ENCODE peak calls at places on chromosomes 7 and 10, in eight cellular contexts. One of them, this sample, is unnamed.

GRCh38 chr10:17138450-17139062 is 8.9 kb upstream of the CUBN start:
- DNase-seq in activated CD4-positive, alpha-beta T cell treated with anti-CD3 and anti-CD28 coated beads for 24 hours: no peak
- DNase-seq in activated T-cell treated with anti-CD3 and anti-CD28 coated beads, Interleukin-2, amount 50 U/mL, for 24 hours: no peak
- DNase-seq in activated naive CD4-positive, alpha-beta T cell treated with anti-CD3 and anti-CD28 coated beads, Interleukin-2, amount 10 ng/mL, durations not matched to agents 7 days and 5 days: no peak
- DNase-seq in NAMALWA: no peak
- DNase-seq in uterus: no peak
- DNase-seq in GM13976: no peak
- DNase-seq in kidney: no peak
- DNase-seq in this sample: no peak

GRCh38 chr7:81871606-81872265 is 101.9 kb upstream of the HGF start:
- DNase-seq in activated T-cell treated with anti-CD3 and anti-CD28 coated beads, Interleukin-2, amount 50 U/mL, for 24 hours: no peak
- DNase-seq in uterus: no peak
- DNase-seq in activated CD4-positive, alpha-beta T cell treated with anti-CD3 and anti-CD28 coated beads for 24 hours: no peak
- DNase-seq in NAMALWA: no peak
- DNase-seq in GM13976: no peak
- DNase-seq in activated naive CD4-positive, alpha-beta T cell treated with anti-CD3 and anti-CD28 coated beads, Interleukin-2, amount 10 ng/mL, durations not matched to agents 7 days and 5 days: no peak
- DNase-seq in kidney: no peak
- DNase-seq in this sample: no peak

GRCh38 chr7:20834656-20835055 is 48.0 kb upstream of the SP8 start:
- DNase-seq in NAMALWA: peak
- DNase-seq in activated naive CD4-positive, alpha-beta T cell treated with anti-CD3 and anti-CD28 coated beads, Interleukin-2, amount 10 ng/mL, durations not matched to agents 7 days and 5 days: no peak
- DNase-seq in activated T-cell treated with anti-CD3 and anti-CD28 coated beads, Interleukin-2, amount 50 U/mL, for 24 hours: no peak
- DNase-seq in uterus: no peak
- DNase-seq in activated CD4-positive, alpha-beta T cell treated with anti-CD3 and anti-CD28 coated beads for 24 hours: no peak
- DNase-seq in GM13976: no peak
- DNase-seq in kidney: no peak
- DNase-seq in this sample: no peak

GRCh38 chr10:89576022-89576421 is 40.6 kb upstream of the SLC16A12 start:
- DNase-seq in activated CD4-positive, alpha-beta T cell treated with anti-CD3 and anti-CD28 coated beads for 24 hours: no peak
- DNase-seq in GM13976: no peak
- DNase-seq in activated T-cell treated with anti-CD3 and anti-CD28 coated beads, Interleukin-2, amount 50 U/mL, for 24 hours: no peak
- DNase-seq in NAMALWA: no peak
- DNase-seq in kidney: no peak
- DNase-seq in activated naive CD4-positive, alpha-beta T cell treated with anti-CD3 and anti-CD28 coated beads, Interleukin-2, amount 10 ng/mL, durations not matched to agents 7 days and 5 days: no peak
- DNase-seq in uterus: no peak
- DNase-seq in this sample: no peak

GRCh38 chr10:23422003-23422411 is 16.9 kb upstream of the OTUD1 start:
- DNase-seq in activated T-cell treated with anti-CD3 and anti-CD28 coated beads, Interleukin-2, amount 50 U/mL, for 24 hours: no peak
- DNase-seq in NAMALWA: no peak
- DNase-seq in kidney: no peak
- DNase-seq in activated CD4-positive, alpha-beta T cell treated with anti-CD3 and anti-CD28 coated beads for 24 hours: no peak
- DNase-seq in GM13976: no peak
- DNase-seq in uterus: no peak
- DNase-seq in activated naive CD4-positive, alpha-beta T cell treated with anti-CD3 and anti-CD28 coated beads, Interleukin-2, amount 10 ng/mL, durations not matched to agents 7 days and 5 days: no peak
- DNase-seq in this sample: no peak

GRCh38 chr7:44959956-44960640 is 18.7 kb downstream of the MYO1G start:
- DNase-seq in GM13976: peak
- DNase-seq in NAMALWA: no peak
- DNase-seq in activated T-cell treated with anti-CD3 and anti-CD28 coated beads, Interleukin-2, amount 50 U/mL, for 24 hours: peak
- DNase-seq in uterus: no peak
- DNase-seq in activated CD4-positive, alpha-beta T cell treated with anti-CD3 and anti-CD28 coated beads for 24 hours: no peak
- DNase-seq in kidney: no peak
- DNase-seq in activated naive CD4-positive, alpha-beta T cell treated with anti-CD3 and anti-CD28 coated beads, Interleukin-2, amount 10 ng/mL, durations not matched to agents 7 days and 5 days: no peak
- DNase-seq in this sample: no peak

GRCh38 chr10:21514808-21515580 is 10.5 kb downstream of the SKIDA1 start:
- DNase-seq in kidney: no peak
- DNase-seq in activated CD4-positive, alpha-beta T cell treated with anti-CD3 and anti-CD28 coated beads for 24 hours: no peak
- DNase-seq in uterus: no peak
- DNase-seq in activated naive CD4-positive, alpha-beta T cell treated with anti-CD3 and anti-CD28 coated beads, Interleukin-2, amount 10 ng/mL, durations not matched to agents 7 days and 5 days: no peak
- DNase-seq in activated T-cell treated with anti-CD3 and anti-CD28 coated beads, Interleukin-2, amount 50 U/mL, for 24 hours: no peak
- DNase-seq in GM13976: no peak
- DNase-seq in NAMALWA: no peak
- DNase-seq in this sample: no peak

GRCh38 chr10:32055478-32056135 is 618 bp downstream of the KIF5B start:
- DNase-seq in activated CD4-positive, alpha-beta T cell treated with anti-CD3 and anti-CD28 coated beads for 24 hours: peak
- DNase-seq in activated T-cell treated with anti-CD3 and anti-CD28 coated beads, Interleukin-2, amount 50 U/mL, for 24 hours: no peak
- DNase-seq in NAMALWA: peak
- DNase-seq in activated naive CD4-positive, alpha-beta T cell treated with anti-CD3 and anti-CD28 coated beads, Interleukin-2, amount 10 ng/mL, durations not matched to agents 7 days and 5 days: peak
- DNase-seq in kidney: peak
- DNase-seq in uterus: peak
- DNase-seq in GM13976: peak
- DNase-seq in this sample: peak

GRCh38 chr7:104207348-104207730 is 474 bp downstream of the ORC5 start:
- DNase-seq in NAMALWA: peak
- DNase-seq in activated naive CD4-positive, alpha-beta T cell treated with anti-CD3 and anti-CD28 coated beads, Interleukin-2, amount 10 ng/mL, durations not matched to agents 7 days and 5 days: peak
- DNase-seq in uterus: no peak
- DNase-seq in activated CD4-positive, alpha-beta T cell treated with anti-CD3 and anti-CD28 coated beads for 24 hours: no peak
- DNase-seq in activated T-cell treated with anti-CD3 and anti-CD28 coated beads, Interleukin-2, amount 50 U/mL, for 24 hours: no peak
- DNase-seq in GM13976: peak
- DNase-seq in kidney: no peak
- DNase-seq in this sample: no peak

GRCh38 chr10:14486777-14487510 is 156.2 kb upstream of the FRMD4A start:
- DNase-seq in kidney: no peak
- DNase-seq in uterus: no peak
- DNase-seq in activated CD4-positive, alpha-beta T cell treated with anti-CD3 and anti-CD28 coated beads for 24 hours: no peak
- DNase-seq in NAMALWA: no peak
- DNase-seq in activated T-cell treated with anti-CD3 and anti-CD28 coated beads, Interleukin-2, amount 50 U/mL, for 24 hours: no peak
- DNase-seq in GM13976: no peak
- DNase-seq in activated naive CD4-positive, alpha-beta T cell treated with anti-CD3 and anti-CD28 coated beads, Interleukin-2, amount 10 ng/mL, durations not matched to agents 7 days and 5 days: no peak
- DNase-seq in this sample: no peak

GRCh38 chr10:89954787-89955566 is 253.6 kb downstream of the KIF20B start:
- DNase-seq in kidney: no peak
- DNase-seq in NAMALWA: peak
- DNase-seq in activated naive CD4-positive, alpha-beta T cell treated with anti-CD3 and anti-CD28 coated beads, Interleukin-2, amount 10 ng/mL, durations not matched to agents 7 days and 5 days: no peak
- DNase-seq in activated T-cell treated with anti-CD3 and anti-CD28 coated beads, Interleukin-2, amount 50 U/mL, for 24 hours: no peak
- DNase-seq in GM13976: peak
- DNase-seq in uterus: no peak
- DNase-seq in activated CD4-positive, alpha-beta T cell treated with anti-CD3 and anti-CD28 coated beads for 24 hours: no peak
- DNase-seq in this sample: no peak

GRCh38 chr10:5543628-5544027 is 18.9 kb downstream of the CALML3 start:
- DNase-seq in activated naive CD4-positive, alpha-beta T cell treated with anti-CD3 and anti-CD28 coated beads, Interleukin-2, amount 10 ng/mL, durations not matched to agents 7 days and 5 days: no peak
- DNase-seq in activated T-cell treated with anti-CD3 and anti-CD28 coated beads, Interleukin-2, amount 50 U/mL, for 24 hours: no peak
- DNase-seq in GM13976: no peak
- DNase-seq in activated CD4-positive, alpha-beta T cell treated with anti-CD3 and anti-CD28 coated beads for 24 hours: no peak
- DNase-seq in kidney: no peak
- DNase-seq in uterus: no peak
- DNase-seq in NAMALWA: no peak
- DNase-seq in this sample: no peak

GRCh38 chr7:143145-143751 is 49.1 kb upstream of the FAM20C start:
- DNase-seq in GM13976: no peak
- DNase-seq in NAMALWA: no peak
- DNase-seq in kidney: no peak
- DNase-seq in activated naive CD4-positive, alpha-beta T cell treated with anti-CD3 and anti-CD28 coated beads, Interleukin-2, amount 10 ng/mL, durations not matched to agents 7 days and 5 days: no peak
- DNase-seq in activated T-cell treated with anti-CD3 and anti-CD28 coated beads, Interleukin-2, amount 50 U/mL, for 24 hours: no peak
- DNase-seq in uterus: peak
- DNase-seq in activated CD4-positive, alpha-beta T cell treated with anti-CD3 and anti-CD28 coated beads for 24 hours: no peak
- DNase-seq in this sample: no peak

GRCh38 chr7:37732253-37732652 is 48.7 kb downstream of the GPR141 start:
- DNase-seq in activated CD4-positive, alpha-beta T cell treated with anti-CD3 and anti-CD28 coated beads for 24 hours: no peak
- DNase-seq in activated naive CD4-positive, alpha-beta T cell treated with anti-CD3 and anti-CD28 coated beads, Interleukin-2, amount 10 ng/mL, durations not matched to agents 7 days and 5 days: peak
- DNase-seq in NAMALWA: peak
- DNase-seq in GM13976: peak
- DNase-seq in activated T-cell treated with anti-CD3 and anti-CD28 coated beads, Interleukin-2, amount 50 U/mL, for 24 hours: no peak
- DNase-seq in kidney: no peak
- DNase-seq in uterus: peak
- DNase-seq in this sample: peak

GRCh38 chr10:118332948-118333710 is 9.0 kb downstream of the FAM204A start:
- DNase-seq in uterus: no peak
- DNase-seq in GM13976: no peak
- DNase-seq in activated CD4-positive, alpha-beta T cell treated with anti-CD3 and anti-CD28 coated beads for 24 hours: no peak
- DNase-seq in kidney: no peak
- DNase-seq in activated naive CD4-positive, alpha-beta T cell treated with anti-CD3 and anti-CD28 coated beads, Interleukin-2, amount 10 ng/mL, durations not matched to agents 7 days and 5 days: no peak
- DNase-seq in activated T-cell treated with anti-CD3 and anti-CD28 coated beads, Interleukin-2, amount 50 U/mL, for 24 hours: no peak
- DNase-seq in NAMALWA: peak
- DNase-seq in this sample: no peak

GRCh38 chr10:20817646-20818045 is 79.5 kb downstream of the NEBL start:
- DNase-seq in activated CD4-positive, alpha-beta T cell treated with anti-CD3 and anti-CD28 coated beads for 24 hours: no peak
- DNase-seq in NAMALWA: no peak
- DNase-seq in activated naive CD4-positive, alpha-beta T cell treated with anti-CD3 and anti-CD28 coated beads, Interleukin-2, amount 10 ng/mL, durations not matched to agents 7 days and 5 days: no peak
- DNase-seq in uterus: no peak
- DNase-seq in activated T-cell treated with anti-CD3 and anti-CD28 coated beads, Interleukin-2, amount 50 U/mL, for 24 hours: no peak
- DNase-seq in GM13976: no peak
- DNase-seq in kidney: no peak
- DNase-seq in this sample: no peak

GRCh38 chr10:57657164-57657765 is 610.4 kb downstream of the IPMK start:
- DNase-seq in GM13976: peak
- DNase-seq in NAMALWA: peak
- DNase-seq in activated naive CD4-positive, alpha-beta T cell treated with anti-CD3 and anti-CD28 coated beads, Interleukin-2, amount 10 ng/mL, durations not matched to agents 7 days and 5 days: peak
- DNase-seq in activated T-cell treated with anti-CD3 and anti-CD28 coated beads, Interleukin-2, amount 50 U/mL, for 24 hours: no peak
- DNase-seq in kidney: no peak
- DNase-seq in activated CD4-positive, alpha-beta T cell treated with anti-CD3 and anti-CD28 coated beads for 24 hours: no peak
- DNase-seq in uterus: peak
- DNase-seq in this sample: no peak

This sample was measured in Peyer's patch.